ENCODE peak calls at places on chromosomes 12 and 14, in nine cellular contexts. C, R, S, F, Y, T, J, Q and G are unnamed samples. For H3K27me3, the result is how much of the 10 kb centered on the place peaks cover.

GRCh38 chr14:36316131-36316530 is 4.3 kb downstream of the MBIP start:
- DNase-seq in J (no peak), C (no peak), Y (no peak), F (no peak), Q (no peak), R (no peak), S (no peak), T (no peak), G (no peak)

GRCh38 chr14:73758392-73759182 is 44.4 kb upstream of the PNMA1 start:
- DNase-seq in J (no peak), Y (peak), Q (peak), T (peak), C (peak), S (peak), R (peak), F (peak), G (peak)

GRCh38 chr12:90036641-90037040 is 328.0 kb upstream of the ATP2B1 start:
- DNase-seq in F (no peak), S (no peak), C (no peak), Q (peak), T (no peak), J (no peak), Y (no peak), R (no peak), G (no peak)

GRCh38 chr12:65611396-65611795 is 212.9 kb upstream of the HMGA2 start:
- DNase-seq in C (no peak), S (no peak), Y (no peak), T (no peak), R (no peak), J (no peak), F (no peak), Q (no peak), G (no peak)

GRCh38 chr12:81077329-81077685 is 572 bp upstream of the ACSS3 start:
- DNase-seq in F (peak), Q (no peak), T (peak), J (no peak), S (no peak), R (peak), Y (no peak), C (peak), G (no peak)

GRCh38 chr12:4272014-4272975 is 1.3 kb upstream of the CCND2 start:
- DNase-seq in S (peak), C (peak), Y (peak), T (peak), F (peak), Q (peak), J (peak), R (peak), G (peak)

GRCh38 chr12:24955389-24955788 is 6.5 kb upstream of the BCAT1 start:
- DNase-seq in Y (no peak), S (no peak), T (no peak), F (no peak), J (no peak), R (no peak), C (no peak), Q (no peak), G (no peak)

GRCh38 chr14:77340389-77340788 is 19.6 kb downstream of the GSTZ1 start:
- DNase-seq in R (no peak), Q (no peak), F (no peak), S (no peak), T (no peak), J (no peak), Y (no peak), C (no peak), G (no peak)

GRCh38 chr12:45725631-45726593 is 3.6 kb upstream of the ARID2 start:
- DNase-seq in F (no peak), C (no peak), Q (peak), J (no peak), S (no peak), Y (peak), T (no peak), R (peak), G (peak)

GRCh38 chr12:10365716-10366433 is 24.0 kb downstream of the KLRK1 start:
- DNase-seq in J (no peak), R (peak), F (no peak), S (no peak), C (no peak), T (no peak), Q (peak), Y (no peak), G (no peak)

GRCh38 chr12:52132754-52133161 is 53.3 kb downstream of the SMIM41 start:
- DNase-seq in T (no peak), Y (no peak), F (no peak), C (no peak), R (no peak), S (no peak), J (no peak), Q (no peak), G (no peak)

GRCh38 chr12:122983789-122984515 is 3.5 kb downstream of the ARL6IP4 start:
- DNase-seq in F (no peak), Y (no peak), T (no peak), J (no peak), S (no peak), R (no peak), Q (peak), C (peak), G (no peak)

GRCh38 chr14:45377201-45377600 is 124.2 kb upstream of the MIS18BP1 start:
- DNase-seq in R (peak), Y (no peak), C (no peak), Q (no peak), J (no peak), F (no peak), S (no peak), T (no peak), G (no peak)

GRCh38 chr12:92597997-92598396 is 104.8 kb upstream of the PLEKHG7 start:
- DNase-seq in Y (no peak), F (no peak), S (no peak), R (no peak), T (no peak), Q (no peak), J (no peak), C (no peak), G (no peak)

GRCh38 chr12:26286186-26286585 is 90.8 kb downstream of the SSPN start:
- DNase-seq in F (no peak), Q (no peak), C (no peak), R (no peak), Y (no peak), T (no peak), J (no peak), S (no peak), G (no peak)

GRCh38 chr14:45070215-45070614 is 13.7 kb upstream of the PRPF39 start:
- DNase-seq in T (no peak), C (no peak), F (no peak), Q (no peak), S (no peak), R (no peak), Y (no peak), J (no peak), G (no peak)

GRCh38 chr14:105060751-105061427 is 4.3 kb downstream of the GPR132 start:
- DNase-seq in Q (no peak), S (peak), T (no peak), Y (no peak), R (no peak), F (no peak), C (peak), J (no peak), G (peak)

GRCh38 chr12:4984344-4984743 is 59.3 kb upstream of the KCNA5 start:
- DNase-seq in J (no peak), F (no peak), R (no peak), Q (no peak), S (no peak), Y (peak), C (no peak), T (no peak), G (no peak)

GRCh38 chr14:73243748-73244147 is 6.4 kb downstream of the PAPLN start:
- DNase-seq in T (no peak), J (no peak), Y (no peak), F (no peak), R (no peak), C (no peak), Q (no peak), S (no peak), G (no peak)

GRCh38 chr12:98741615-98742265 is 96.7 kb downstream of the APAF1 start:
- DNase-seq in F (no peak), R (peak), S (no peak), T (no peak), C (no peak), Y (no peak), J (no peak), Q (no peak), G (no peak)

GRCh38 chr12:107497231-107497630 is 188.4 kb upstream of the PWP1 start:
- DNase-seq in Y (no peak), R (no peak), J (no peak), F (no peak), Q (no peak), C (no peak), S (no peak), T (no peak), G (no peak)

GRCh38 chr12:28539691-28540323 is 349.6 kb downstream of the CCDC91 start:
- DNase-seq in Y (no peak), C (no peak), R (no peak), S (no peak), T (no peak), Q (no peak), F (no peak), J (no peak), G (no peak)

GRCh38 chr12:3389911-3390310 is 101.1 kb upstream of the PRMT8 start:
- DNase-seq in F (no peak), S (no peak), C (no peak), Y (no peak), R (no peak), T (no peak), J (no peak), Q (no peak), G (no peak)

GRCh38 chr14:94129758-94130414 is 482 bp upstream of the IFI27L2 start:
- DNase-seq in Q (peak), T (no peak), F (peak), J (peak), Y (no peak), R (peak), S (no peak), C (no peak), G (no peak)

GRCh38 chr12:60035835-60036234 is 440.0 kb downstream of the SLC16A7 start:
- DNase-seq in C (no peak), Q (peak), J (no peak), T (no peak), R (no peak), Y (no peak), S (no peak), F (no peak), G (no peak)

GRCh38 chr14:40599726-40600125 is 1007.0 kb upstream of the LRFN5 start:
- DNase-seq in S (no peak), C (no peak), Q (no peak), J (no peak), F (no peak), R (no peak), T (no peak), Y (no peak), G (no peak)

GRCh38 chr12:79053394-79053793 is 188.8 kb downstream of the SYT1 start:
- DNase-seq in F (no peak), T (no peak), R (no peak), J (no peak), C (no peak), S (no peak), Y (no peak), Q (no peak), G (no peak)

GRCh38 chr12:110578522-110579238 is 4.4 kb downstream of the PPTC7 start:
- DNase-seq in F (no peak), T (no peak), S (no peak), Y (no peak), C (no peak), J (no peak), Q (no peak), R (no peak), G (no peak)

GRCh38 chr12:53381739-53382630 is 2.0 kb downstream of the SP1 start:
- DNase-seq in J (peak), C (no peak), T (no peak), Q (peak), R (peak), F (peak), S (peak), Y (peak), G (peak)

GRCh38 chr12:102423447-102423846 is 56.9 kb downstream of the IGF1 start:
- DNase-seq in J (no peak), R (no peak), S (no peak), Y (no peak), C (no peak), Q (no peak), T (no peak), F (no peak), G (no peak)

GRCh38 chr12:108611884-108612415 is 14.1 kb upstream of the TMEM119 start:
- DNase-seq in Y (no peak), F (no peak), J (no peak), T (no peak), S (peak), Q (peak), R (peak), C (peak), G (peak)

GRCh38 chr12:33605776-33606175 is 166.2 kb upstream of the SYT10 start:
- DNase-seq in J (no peak), C (no peak), Q (no peak), F (no peak), T (no peak), S (no peak), R (peak), Y (no peak), G (no peak)

DNA sequence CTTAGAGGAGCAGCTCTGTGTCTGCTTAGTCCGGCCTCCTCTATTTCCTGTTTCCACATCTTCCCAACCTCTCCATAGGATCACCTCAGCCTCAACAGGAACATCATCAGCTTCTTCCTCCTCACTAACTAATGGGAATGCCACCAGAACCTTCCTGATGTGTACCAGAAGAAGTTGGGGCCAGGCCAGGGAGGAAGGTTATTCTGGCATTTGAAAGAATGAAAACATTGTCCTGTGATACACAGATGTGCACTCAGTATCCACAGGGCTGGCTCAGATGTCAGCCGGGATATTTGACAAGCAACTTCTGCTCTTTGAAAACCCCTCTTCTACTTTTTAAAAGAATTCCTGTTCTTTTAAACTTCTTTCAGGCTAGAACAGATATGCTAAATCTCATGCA is 63.6 kb downstream of the TMEM30B start:
- DNase-seq in T (no peak), Q (no peak), F (no peak), S (no peak), R (no peak), Y (no peak), J (peak), C (no peak), G (no peak)
- H3K27ac ChIP-seq in T (no peak), Q (no peak), F (no peak), S (no peak), R (no peak), Y (no peak), J (no peak), C (no peak), G (no peak)

GRCh38 chr12:57852195-57852594 is 5.7 kb upstream of the CTDSP2 start:
- DNase-seq in F (no peak), C (no peak), Y (no peak), Q (no peak), S (no peak), R (no peak), T (no peak), J (no peak), G (no peak)
- H3K27me3 ChIP-seq in F (under half), C (under half), Y (under half), Q (under half), S (under half), R (under half), T (under half), J (under half), G (under half)

GRCh38 chr14:61475316-61475715 is 153.9 kb downstream of the PRKCH start:
- DNase-seq in R (peak), S (no peak), F (no peak), Y (no peak), J (no peak), Q (peak), C (no peak), T (no peak), G (peak)
- H3K27ac ChIP-seq in R (no peak), S (peak), F (peak), Y (peak), J (peak), Q (peak), C (peak), T (no peak), G (peak)

GRCh38 chr12:114666746-114667668 is 17.0 kb downstream of the TBX3 start:
- DNase-seq in J (no peak), Q (no peak), T (no peak), C (no peak), S (no peak), Y (no peak), F (no peak), R (no peak), G (no peak)

GRCh38 chr12:114668905-114669304 is 15.1 kb downstream of the TBX3 start:
- DNase-seq in C (no peak), S (no peak), Q (no peak), T (no peak), Y (no peak), J (no peak), F (no peak), R (peak), G (no peak)

GRCh38 chr12:114669501-114670256 is 14.3 kb downstream of the TBX3 start:
- DNase-seq in Q (no peak), C (no peak), Y (no peak), J (no peak), S (no peak), F (no peak), T (no peak), R (peak), G (no peak)

GRCh38 chr12:114667669-114668150 is 16.3 kb downstream of the TBX3 start:
- DNase-seq in T (no peak), J (no peak), F (no peak), Q (no peak), Y (no peak), R (no peak), C (no peak), S (no peak), G (no peak)

GRCh38 chr12:114668151-114668891 is 15.7 kb downstream of the TBX3 start:
- DNase-seq in Q (peak), C (peak), R (peak), T (peak), J (peak), S (no peak), Y (peak), F (peak), G (no peak)
- H3K27me3 ChIP-seq in Q (half or more), C (half or more), R (under half), T (under half), J (under half), S (half or more), Y (half or more), F (under half), G (under half)

DNA sequence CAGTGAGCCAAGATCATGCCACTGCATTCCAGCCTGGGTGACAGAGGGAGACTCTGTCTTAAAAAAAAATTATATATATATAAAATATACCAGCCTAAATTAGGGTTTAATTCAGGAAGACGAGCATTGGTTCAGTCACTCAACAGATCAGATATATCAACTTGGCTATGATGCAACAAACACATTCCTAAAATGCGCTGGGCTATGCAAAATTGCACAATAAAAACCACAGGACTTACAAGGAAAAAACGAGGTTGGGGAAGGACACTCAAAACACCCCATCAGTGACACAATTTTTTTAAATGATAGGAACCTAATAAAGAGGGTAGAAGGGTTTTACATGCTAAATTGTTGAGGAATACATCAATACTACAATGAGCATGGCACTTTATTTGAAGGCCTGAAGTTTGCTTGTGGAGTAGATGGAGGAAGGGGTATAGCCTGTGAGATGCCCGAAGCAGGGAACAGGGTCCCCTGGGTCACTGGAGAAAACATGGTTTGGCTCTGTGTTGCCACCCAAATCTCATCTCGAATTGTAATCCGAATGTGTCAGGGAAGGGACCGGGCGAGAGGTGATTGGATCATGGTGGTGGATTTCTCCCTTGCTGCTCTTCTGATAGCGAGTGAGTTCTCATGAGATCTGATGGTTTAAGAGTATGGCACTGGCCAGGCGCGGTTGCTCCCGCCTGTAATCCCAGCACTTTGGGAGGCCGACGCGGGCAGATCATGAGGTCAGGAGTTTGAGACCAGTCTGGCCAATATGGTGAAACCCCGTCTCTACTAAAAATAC is 71.2 kb downstream of the TNFAIP2 start:
- DNase-seq in C (no peak), Y (no peak), F (no peak), T (no peak), R (no peak), Q (no peak), S (no peak), J (no peak), G (no peak)
- H3K27ac ChIP-seq in C (no peak), Y (no peak), F (no peak), T (no peak), R (no peak), Q (no peak), S (no peak), J (no peak), G (no peak)

DNA sequence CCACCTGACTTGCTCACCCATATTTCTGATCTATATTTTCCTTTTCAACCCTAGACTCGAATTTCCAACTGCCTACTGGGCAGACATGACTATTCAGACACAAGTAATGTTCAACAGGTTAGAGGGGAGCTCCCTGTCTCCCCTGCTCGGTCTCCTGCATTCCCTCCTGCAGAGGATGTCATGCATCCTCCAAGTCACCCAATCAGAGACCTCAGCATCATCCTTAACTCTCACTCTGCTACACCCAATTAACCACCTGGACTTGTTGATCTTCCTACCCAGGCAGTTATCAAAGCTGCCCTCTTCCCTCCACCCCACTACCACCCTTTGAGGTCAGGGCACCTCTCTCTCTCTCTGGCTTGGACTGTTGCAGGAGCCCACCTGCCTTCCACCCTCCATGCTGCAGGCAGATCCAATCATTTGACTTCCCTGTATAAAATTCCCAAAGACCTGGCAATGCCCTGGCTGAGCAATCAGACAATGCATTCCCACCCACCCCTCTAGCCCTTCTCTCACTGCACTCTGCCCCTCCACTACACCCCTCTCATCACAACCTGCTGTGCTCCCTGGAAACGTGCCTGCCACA is 10.9 kb downstream of the FAIM2 start:
- DNase-seq in T (no peak), F (no peak), S (no peak), Q (no peak), R (no peak), Y (no peak), J (no peak), C (no peak), G (no peak)
- H3K27me3 ChIP-seq in T (under half), F (under half), S (under half), Q (under half), R (under half), Y (under half), J (under half), C (under half), G (under half)

GRCh38 chr12:100986595-100987547 is 192.3 kb downstream of the ANO4 start:
- DNase-seq in J (no peak), Q (peak), C (no peak), Y (no peak), F (no peak), S (no peak), T (no peak), R (peak), G (no peak)
- H3K27ac ChIP-seq in J (no peak), Q (no peak), C (no peak), Y (no peak), F (no peak), S (no peak), T (no peak), R (peak), G (no peak)